ENCODE peak calls at places on chromosomes 6 and 20, in four cellular contexts. R is K562, T is GM12878, D is H1. I is an unnamed sample.

GRCh38 chr6:97925504-97925903 is 642.5 kb upstream of the MMS22L start:
- DNase-seq in R (no peak), T (no peak), D (no peak), I (no peak)

GRCh38 chr6:164692772-164693171 is 616.6 kb downstream of the C6orf118 start:
- DNase-seq in R (no peak), T (no peak), D (no peak), I (no peak)

GRCh38 chr6:148272084-148272483 is 70.6 kb upstream of the SASH1 start:
- DNase-seq in R (no peak), T (no peak), D (no peak), I (no peak)

GRCh38 chr6:52155791-52156576 is 30.2 kb upstream of the IL17A start:
- DNase-seq in R (no peak), T (peak), D (peak), I (no peak)

GRCh38 chr20:24337074-24337473 is 132.4 kb upstream of the SYNDIG1 start:
- DNase-seq in R (no peak), T (no peak), D (no peak), I (no peak)

GRCh38 chr6:143591441-143591840 is 79.9 kb upstream of the FUCA2 start:
- DNase-seq in R (no peak), T (no peak), D (no peak), I (no peak)

GRCh38 chr20:4959582-4959981 is 41.7 kb downstream of the SLC23A2 start:
- DNase-seq in R (no peak), T (no peak), D (no peak), I (peak)

GRCh38 chr6:129370268-129370916 is 339.6 kb downstream of the ARHGAP18 start:
- DNase-seq in R (peak), T (no peak), D (peak), I (peak)

GRCh38 chr6:65004283-65004682 is 702.7 kb downstream of the EYS start:
- DNase-seq in R (no peak), T (no peak), D (no peak), I (no peak)

GRCh38 chr6:62229231-62229630 is 56.8 kb downstream of the KHDRBS2 start:
- DNase-seq in R (no peak), T (no peak), D (no peak), I (no peak)

GRCh38 chr6:138107078-138107751 is at the start of gene PERP:
- DNase-seq in R (peak), T (no peak), D (peak), I (peak)

GRCh38 chr20:8399963-8400362 is 267.9 kb downstream of the PLCB1 start:
- DNase-seq in R (no peak), T (peak), D (no peak), I (no peak)

GRCh38 chr6:137894779-137895385 is 27.8 kb downstream of the TNFAIP3 start:
- DNase-seq in R (no peak), T (no peak), D (no peak), I (no peak)

GRCh38 chr6:21371676-21372161 is 221.8 kb upstream of the SOX4 start:
- DNase-seq in R (no peak), T (no peak), D (no peak), I (no peak)

GRCh38 chr20:44136579-44136978 is 50.4 kb downstream of the JPH2 start:
- DNase-seq in R (no peak), T (no peak), D (no peak), I (no peak)

GRCh38 chr6:160477901-160478300 is 129.7 kb downstream of the SLC22A3 start:
- DNase-seq in R (no peak), T (no peak), D (no peak), I (no peak)

GRCh38 chr6:3566812-3567211 is 110.0 kb upstream of the SLC22A23 start:
- DNase-seq in R (no peak), T (no peak), D (no peak), I (no peak)

GRCh38 chr6:135117413-135117968 is 62.9 kb upstream of the HBS1L start:
- DNase-seq in R (no peak), T (no peak), D (no peak), I (no peak)

GRCh38 chr6:30964075-30964474 is 19.4 kb upstream of the MUC21 start:
- DNase-seq in R (no peak), T (no peak), D (no peak), I (no peak)

GRCh38 chr6:16712931-16713484 is 48.3 kb downstream of the ATXN1 start:
- DNase-seq in R (peak), T (no peak), D (no peak), I (peak)

DNA sequence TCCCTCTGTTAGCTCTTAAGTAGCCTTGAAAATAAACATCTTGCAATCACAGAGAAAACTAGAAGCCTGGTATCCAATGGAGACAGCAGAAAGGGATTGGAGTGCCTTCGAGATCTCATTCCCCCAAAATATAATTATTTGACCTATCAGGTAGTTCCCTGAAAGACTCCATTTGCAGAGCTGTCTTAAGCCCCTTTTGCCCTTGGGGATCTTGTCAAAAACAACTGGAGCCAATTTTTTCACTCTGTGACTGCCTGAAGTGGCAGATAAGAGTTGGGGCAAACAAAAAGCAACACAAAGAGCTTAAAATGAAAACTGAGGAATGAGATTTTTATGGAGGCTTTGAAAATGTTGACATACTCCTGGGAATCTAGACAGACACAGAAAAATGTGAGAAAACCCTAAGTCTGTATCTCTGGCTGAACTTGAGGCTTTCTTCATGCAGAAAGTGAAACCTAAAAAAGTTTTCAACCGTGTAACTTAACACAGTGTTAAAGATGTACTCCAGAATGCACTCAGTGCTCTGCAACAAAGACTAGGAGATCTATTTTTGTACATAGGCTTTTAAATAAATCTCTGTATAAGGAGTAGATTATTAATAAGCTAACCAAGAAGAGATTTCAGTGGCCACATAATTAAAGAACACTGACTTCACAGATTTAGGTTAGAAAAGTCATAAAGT is 971.1 kb upstream of the MAN1A1 start:
- DNase-seq in R (no peak), T (no peak), D (no peak), I (no peak)
- H2AFZ ChIP-seq in R (no peak), T (no peak), D (peak), I (no peak)

GRCh38 chr20:48339986-48340884 is 487.6 kb downstream of the PREX1 start:
- DNase-seq in R (no peak), T (no peak), D (no peak), I (no peak)

GRCh38 chr20:48339147-48339985 is 488.4 kb downstream of the PREX1 start:
- DNase-seq in R (peak), T (peak), D (no peak), I (no peak)

GRCh38 chr20:48338717-48339116 is 489.1 kb downstream of the PREX1 start:
- DNase-seq in R (no peak), T (no peak), D (no peak), I (no peak)

GRCh38 chr20:48342822-48343513 is 484.8 kb downstream of the PREX1 start:
- DNase-seq in R (no peak), T (no peak), D (no peak), I (no peak)

GRCh38 chr20:48340915-48341314 is 486.9 kb downstream of the PREX1 start:
- DNase-seq in R (no peak), T (no peak), D (no peak), I (no peak)
- TF ChIP-seq EGR1 in R (no peak), T (no peak), D (no peak), I (no peak)

GRCh38 chr6:56314683-56315523 is 67.5 kb upstream of the COL21A1 start:
- DNase-seq in R (peak), T (no peak), D (peak), I (peak)
- H2AFZ ChIP-seq in R (no peak), T (no peak), D (no peak), I (peak)

DNA sequence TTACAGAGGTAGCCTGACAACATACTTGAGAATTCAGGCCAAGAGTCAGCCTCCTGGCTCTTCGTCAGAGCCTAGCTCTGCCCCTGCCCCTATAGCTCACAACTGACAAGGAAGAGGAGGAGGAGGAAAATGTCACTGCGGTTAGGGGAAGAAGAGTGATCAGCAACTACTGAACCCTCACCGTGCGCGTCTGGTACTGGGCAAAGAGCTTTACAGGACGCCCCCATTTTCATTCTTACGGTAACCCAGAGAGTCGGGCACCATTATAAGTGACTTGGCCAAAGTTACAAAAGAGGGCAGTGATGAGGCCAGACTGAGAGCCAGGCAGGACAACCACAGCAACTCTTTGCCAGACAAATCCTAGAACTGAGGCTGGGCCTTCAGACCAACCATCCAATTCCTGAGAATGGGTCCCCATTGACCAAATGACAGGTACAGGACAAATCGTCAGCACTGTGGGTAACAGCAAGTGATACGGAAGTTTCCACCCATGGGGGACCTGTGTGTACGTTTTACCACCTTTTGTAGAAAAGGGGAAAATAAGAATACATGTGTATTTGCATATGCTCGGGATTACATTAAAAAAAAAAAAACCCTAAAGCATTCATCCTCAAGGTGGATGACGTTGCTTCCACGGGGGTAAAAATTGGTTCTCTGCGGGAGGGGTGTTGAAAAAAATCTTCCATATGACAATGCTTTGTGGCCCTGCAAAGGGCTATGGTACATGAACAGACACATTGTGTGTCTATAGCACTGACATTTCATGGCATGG is 118.1 kb downstream of the NFATC2 start:
- DNase-seq in R (no peak), T (no peak), D (no peak), I (no peak)
- TF ChIP-seq EGR1 in R (no peak), T (no peak), D (no peak), I (no peak)

I was measured in HCT116.